ENCODE peak calls at places on chromosomes 4 and X, in six cellular contexts. Z is astrocyte of the cerebellum, U is HCT116, V is PC-3, C is OCI-LY7, D is NB4. I is an unnamed sample.

GRCh38 chrX:120790118-120790517 is 85.5 kb downstream of the CT47B1 start:
- DNase-seq in C (peak; percentile 72), U (peak; percentile 38), D (peak; percentile 66), Z (peak; percentile 67), V (peak; percentile 86), I (peak; percentile 66)

GRCh38 chrX:72621619-72622485 is 49.2 kb upstream of the HDAC8 start:
- DNase-seq in Z (no peak), C (no peak), V (peak; percentile 88), D (no peak), U (peak; percentile 16), I (peak; percentile 48)

GRCh38 chr4:112007361-112007760 is 137.9 kb upstream of the FAM241A start:
- DNase-seq in C (no peak), V (no peak), Z (peak; percentile 15), D (no peak), U (no peak), I (no peak)

GRCh38 chr4:20445933-20446723 is 194.4 kb downstream of the SLIT2 start:
- DNase-seq in C (no peak), U (no peak), V (no peak), Z (no peak), D (no peak), I (no peak)

GRCh38 chr4:26000274-26000950 is 86.4 kb downstream of the SMIM20 start:
- DNase-seq in D (no peak), U (no peak), C (no peak), V (no peak), Z (no peak), I (no peak)

GRCh38 chr4:147749811-147750321 is 18.0 kb downstream of the ARHGAP10 start:
- DNase-seq in V (no peak), Z (no peak), D (no peak), C (no peak), U (no peak), I (peak; percentile 83)

GRCh38 chrX:30992381-30992904 is 79.4 kb downstream of the FTHL17 start:
- DNase-seq in V (no peak), C (no peak), Z (no peak), D (no peak), U (no peak), I (no peak)

GRCh38 chr4:110826656-110827055 is 203.8 kb upstream of the PITX2 start:
- DNase-seq in Z (no peak), U (no peak), C (no peak), D (no peak), V (no peak), I (no peak)

GRCh38 chrX:150610446-150610845 is 42.0 kb downstream of the MTM1 start:
- DNase-seq in U (no peak), Z (no peak), V (peak; percentile 14), D (no peak), C (no peak), I (no peak)

GRCh38 chr4:10063544-10064300 is 42.4 kb upstream of the SLC2A9 start:
- DNase-seq in U (peak; percentile 13), Z (peak; percentile 70), C (no peak), V (peak; percentile 44), D (peak; percentile 51), I (no peak)

GRCh38 chr4:53858744-53859143 is 205.7 kb downstream of the CHIC2 start:
- DNase-seq in Z (no peak), C (no peak), U (no peak), V (no peak), D (no peak), I (no peak)

GRCh38 chrX:15973299-15973698 is 118.7 kb upstream of the AP1S2 start:
- DNase-seq in D (peak; percentile 71), U (peak; percentile 21), V (peak; percentile 66), Z (no peak), C (peak; percentile 56), I (peak; percentile 66)

GRCh38 chr4:82586055-82586454 is 24.3 kb upstream of the TMEM150C start:
- DNase-seq in C (no peak), D (no peak), U (no peak), V (no peak), Z (no peak), I (no peak)

GRCh38 chrX:38117485-38117884 is 103.2 kb downstream of the SRPX start:
- DNase-seq in V (no peak), Z (peak; percentile 48), D (no peak), C (no peak), U (no peak), I (peak; percentile 43)

GRCh38 chrX:38452603-38453002 is 100.2 kb downstream of the OTC start:
- DNase-seq in C (no peak), V (no peak), D (no peak), U (no peak), Z (no peak), I (no peak)

GRCh38 chrX:115367455-115367854 is 77.9 kb downstream of the LUZP4 start:
- DNase-seq in U (no peak), D (no peak), V (no peak), C (no peak), Z (no peak), I (no peak)

GRCh38 chr4:94957030-94957429 is 199.3 kb downstream of the BMPR1B start:
- DNase-seq in U (no peak), V (no peak), D (no peak), Z (no peak), C (no peak), I (no peak)

GRCh38 chr4:171203425-171203824 is 609.8 kb upstream of the GALNTL6 start:
- DNase-seq in C (no peak), V (peak; percentile 47), Z (peak; percentile 1), U (no peak), D (no peak), I (no peak)

GRCh38 chrX:150258463-150259430 is 104.4 kb upstream of the MAMLD1 start:
- DNase-seq in D (no peak), Z (no peak), U (no peak), V (no peak), C (no peak), I (no peak)

GRCh38 chrX:107700317-107700774 is 72.0 kb downstream of the PRPS1 start:
- DNase-seq in V (peak; percentile 49), U (no peak), Z (no peak), C (no peak), D (peak; percentile 43), I (no peak)

DNA sequence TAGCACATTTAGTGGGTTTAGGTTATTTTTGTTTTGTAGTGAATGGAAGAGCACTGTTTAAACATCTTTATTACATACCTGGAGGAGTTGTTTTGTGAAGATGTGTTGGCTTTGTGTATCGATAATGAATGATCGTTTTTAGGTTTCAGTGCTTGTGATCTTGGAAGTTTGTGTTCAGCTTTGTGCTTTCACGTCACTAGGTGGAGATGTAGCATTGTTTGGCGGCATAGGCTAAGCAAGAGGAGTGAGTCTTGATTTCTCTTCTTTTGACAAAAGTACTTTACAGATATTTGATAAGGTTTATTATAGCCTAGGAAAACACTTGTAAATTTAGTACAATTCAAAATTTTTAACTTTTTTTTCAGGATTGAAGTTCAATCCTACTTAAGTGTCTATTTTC is 50.4 kb downstream of the PDK3 start:
- DNase-seq in D (peak; percentile 12), V (no peak), Z (peak; percentile 16), C (no peak), U (no peak), I (no peak)
- TF ChIP-seq CTCF in D (no peak), V (peak; percentile 44), Z (peak; percentile 47), C (peak; percentile 15), U (no peak), I (no peak)

GRCh38 chr4:72567036-72567435 is 2.0 kb downstream of the ADAMTS3 start:
- DNase-seq in U (no peak), D (no peak), Z (no peak), V (no peak), C (no peak), I (no peak)
- H3K4me3 ChIP-seq in U (no peak overlapping the region), D (no peak overlapping the region), Z (peak overlapping the region; percentile 76), V (peak overlapping the region; percentile 92), C (no peak overlapping the region), I (no peak overlapping the region)

DNA sequence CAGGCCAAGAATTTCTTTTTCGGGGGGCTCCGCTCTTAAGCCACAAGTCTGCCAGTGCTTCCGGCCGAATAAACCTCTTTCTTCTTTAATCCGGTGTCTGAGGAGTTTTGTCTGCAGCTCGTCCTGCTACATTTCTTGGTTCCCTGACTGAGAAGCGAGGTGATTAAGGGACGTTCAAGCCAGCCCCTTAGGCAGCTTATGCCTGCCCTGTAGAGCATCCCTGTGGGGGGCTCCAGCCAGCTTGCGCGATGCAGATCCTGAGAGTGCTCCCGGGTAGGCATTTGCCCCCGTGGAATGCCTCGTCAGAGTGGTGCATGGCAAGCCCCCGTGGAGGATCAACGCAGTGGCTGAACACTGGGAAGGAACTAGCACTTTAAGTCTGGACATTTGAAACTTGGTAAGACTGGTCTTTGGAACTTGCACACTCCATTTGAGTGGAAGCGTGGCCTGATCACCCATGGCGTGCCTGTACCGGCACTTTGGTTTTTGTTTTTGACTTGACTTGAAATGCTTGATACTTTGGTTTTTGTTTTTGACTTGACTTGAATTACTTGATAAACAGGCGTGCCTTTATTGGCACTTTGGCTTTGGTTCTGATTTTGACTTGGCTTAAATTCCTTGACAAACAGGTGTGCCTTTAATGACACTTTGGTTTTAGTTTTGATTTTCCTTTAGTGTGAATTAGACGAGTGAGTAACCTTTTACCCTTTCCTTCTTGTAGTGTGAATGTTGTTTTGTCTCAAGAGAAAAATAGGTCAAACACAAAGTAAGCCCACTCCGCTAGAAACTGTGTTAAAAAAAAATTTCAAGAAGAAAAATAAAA is 6.1 kb downstream of the ACOX3 start:
- DNase-seq in Z (no peak), U (no peak), V (no peak), C (no peak), D (no peak), I (peak; percentile 32)
- TF ChIP-seq CTCF in Z (no peak), U (no peak), V (no peak), C (no peak), D (no peak), I (no peak)

DNA sequence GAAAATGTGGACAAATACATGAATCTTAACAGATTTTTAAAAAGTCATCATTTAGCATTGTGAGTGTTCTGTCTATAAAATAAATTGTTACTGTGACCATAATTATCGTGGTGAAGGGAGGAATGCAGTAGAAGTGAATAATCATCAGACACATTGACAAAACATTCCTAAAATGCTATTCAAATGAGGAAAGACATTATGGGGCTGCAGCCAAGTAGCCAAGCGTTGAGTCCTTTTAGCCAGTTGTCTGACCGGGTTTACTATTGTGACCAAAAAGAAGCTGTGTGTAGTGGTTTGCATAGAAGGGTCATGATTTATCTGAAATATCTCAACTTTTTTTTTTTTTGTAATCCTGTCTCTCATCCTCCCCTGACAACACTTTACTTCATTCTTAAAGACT is 19.5 kb downstream of the WWC2 start:
- DNase-seq in Z (peak; percentile 90), D (no peak), C (no peak), U (no peak), V (peak; percentile 79), I (no peak)
- H3K4me3 ChIP-seq in Z (no peak overlapping the region), D (no peak overlapping the region), C (no peak overlapping the region), U (no peak overlapping the region), V (no peak overlapping the region), I (no peak overlapping the region)

DNA sequence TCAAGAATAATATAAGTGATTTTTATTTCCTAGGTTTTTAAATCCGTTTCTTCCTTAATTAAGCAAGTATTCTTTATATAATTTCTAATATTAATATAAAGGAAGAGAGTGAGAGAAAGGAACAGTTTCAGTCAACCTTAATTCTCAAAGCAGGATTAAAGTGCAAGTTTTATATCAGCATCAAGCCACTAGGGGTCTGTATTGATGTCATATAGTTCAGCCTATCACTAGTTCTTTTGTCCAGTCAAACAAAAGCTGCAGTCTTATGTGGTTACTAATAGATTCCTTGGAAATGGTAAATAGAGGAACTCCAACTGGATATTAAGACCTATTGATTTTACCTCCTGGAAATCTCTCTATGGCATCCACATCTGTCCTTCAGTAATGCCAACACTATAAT is 82.0 kb downstream of the NAP1L3 start:
- DNase-seq in C (no peak), U (no peak), Z (no peak), V (peak; percentile 1), D (no peak), I (no peak)
- TF ChIP-seq CTCF in C (no peak), U (no peak), Z (no peak), V (no peak), D (peak; percentile 2), I (no peak)